ENCODE peak calls at places on chromosome 9, in nine cellular contexts. N, H, E, A, M, Z, W, L and F are unnamed samples.

GRCh38 chr9:10921671-10922070 is 308.9 kb upstream of the PTPRD start:
- DNase-seq in N (no peak), H (no peak), E (no peak), A (no peak), M (no peak), Z (peak; percentile 21), W (no peak), L (no peak), F (no peak)

GRCh38 chr9:38620483-38621433 is at the start of gene ANKRD18A:
- DNase-seq in N (peak; percentile 39), H (peak; percentile 67), E (peak; percentile 88), A (peak; percentile 70), M (no peak), Z (peak; percentile 88), W (peak; percentile 92), L (peak; percentile 93), F (peak; percentile 90)

GRCh38 chr9:137302176-137303030 is at the start of gene NRARP:
- DNase-seq in N (peak; percentile 65), H (peak; percentile 89), E (peak; percentile 89), A (no peak), M (no peak), Z (peak; percentile 86), W (peak; percentile 96), L (peak; percentile 81), F (peak; percentile 82)

GRCh38 chr9:124263800-124264426 is 6.2 kb downstream of the NEK6 start:
- DNase-seq in N (no peak), H (no peak), E (no peak), A (no peak), M (no peak), Z (no peak), W (no peak), L (peak; percentile 41), F (no peak)

GRCh38 chr9:14170973-14171596 is 142.9 kb downstream of the NFIB start:
- DNase-seq in N (no peak), H (no peak), E (no peak), A (no peak), M (no peak), Z (no peak), W (no peak), L (no peak), F (no peak)

GRCh38 chr9:95189230-95190098 is 128.0 kb downstream of the FANCC start:
- DNase-seq in N (peak; percentile 10), H (no peak), E (no peak), A (no peak), M (no peak), Z (no peak), W (no peak), L (no peak), F (no peak)

GRCh38 chr9:6655036-6655435 is 9.5 kb upstream of the GLDC start:
- DNase-seq in N (no peak), H (no peak), E (no peak), A (no peak), M (no peak), Z (no peak), W (no peak), L (no peak), F (no peak)

GRCh38 chr9:133202688-133203453 is 6.2 kb downstream of the OBP2B start:
- DNase-seq in N (no peak), H (no peak), E (no peak), A (no peak), M (no peak), Z (no peak), W (peak; percentile 16), L (no peak), F (no peak)

GRCh38 chr9:27726244-27727141 is 153.2 kb upstream of the C9orf72 start:
- DNase-seq in N (no peak), H (peak; percentile 63), E (peak; percentile 54), A (peak; percentile 29), M (peak; percentile 0), Z (peak; percentile 55), W (peak; percentile 52), L (peak; percentile 88), F (peak; percentile 75)

GRCh38 chr9:89179535-89179919 is 909 bp upstream of the SHC3 start:
- DNase-seq in N (peak; percentile 24), H (no peak), E (no peak), A (no peak), M (no peak), Z (no peak), W (no peak), L (no peak), F (no peak)

GRCh38 chr9:98678244-98678842 is 30.4 kb downstream of the GABBR2 start:
- DNase-seq in N (no peak), H (no peak), E (no peak), A (no peak), M (no peak), Z (peak; percentile 71), W (no peak), L (no peak), F (no peak)

GRCh38 chr9:78835928-78836450 is 539.1 kb downstream of the PSAT1 start:
- DNase-seq in N (no peak), H (no peak), E (no peak), A (no peak), M (no peak), Z (no peak), W (no peak), L (no peak), F (no peak)

GRCh38 chr9:14910178-14910805 is at the start of gene FREM1:
- DNase-seq in N (no peak), H (no peak), E (peak; percentile 32), A (no peak), M (no peak), Z (peak; percentile 90), W (no peak), L (peak; percentile 63), F (peak; percentile 27)

GRCh38 chr9:27527702-27528277 is 1.8 kb downstream of the MOB3B start:
- DNase-seq in N (no peak), H (no peak), E (no peak), A (no peak), M (no peak), Z (no peak), W (no peak), L (no peak), F (no peak)